ENCODE peak calls at places on chromosomes 2 and 18, in six cellular contexts. P is H9, K is mucosa of descending colon, S is K562, U is psoas muscle, V is GF-D8. I is an unnamed sample.

GRCh38 chr2:212900715-212901114 is 250.7 kb downstream of the IKZF2 start:
- DNase-seq in U (no peak), K (no peak), S (no peak), V (no peak), P (no peak), I (no peak)

GRCh38 chr2:4454907-4455306 is 751.5 kb downstream of the DCDC2C start:
- DNase-seq in S (no peak), V (no peak), P (no peak), U (no peak), K (no peak), I (no peak)

GRCh38 chr2:74735544-74735943 is 81.5 kb downstream of the SEMA4F start:
- DNase-seq in U (no peak), V (no peak), K (no peak), P (peak; percentile 47), S (no peak), I (no peak)

GRCh38 chr2:15243762-15244161 is 317.4 kb downstream of the NBAS start:
- DNase-seq in K (no peak), P (no peak), U (no peak), S (peak; percentile 27), V (no peak), I (no peak)

GRCh38 chr18:13267517-13267916 is 49.0 kb downstream of the LDLRAD4 start:
- DNase-seq in P (peak; percentile 17), U (no peak), V (no peak), S (no peak), K (no peak), I (peak; percentile 40)

GRCh38 chr2:60926751-60927568 is 45.6 kb downstream of the REL start:
- DNase-seq in K (peak; percentile 11), P (no peak), V (peak; percentile 81), S (no peak), U (no peak), I (no peak)

GRCh38 chr2:217459675-217460405 is 543.0 kb downstream of the TNS1 start:
- DNase-seq in P (no peak), U (no peak), K (no peak), S (no peak), V (no peak), I (no peak)

GRCh38 chr2:156437272-156437671 is 1.1 kb downstream of the GPD2 start:
- DNase-seq in K (peak; percentile 35), U (peak; percentile 38), V (peak; percentile 72), P (no peak), S (peak; percentile 21), I (no peak)

GRCh38 chr2:160516547-160517365 is 23.1 kb upstream of the RBMS1 start:
- DNase-seq in U (no peak), S (no peak), P (no peak), V (no peak), K (no peak), I (no peak)

GRCh38 chr2:16538691-16539090 is 126.9 kb downstream of the CYRIA start:
- DNase-seq in U (no peak), S (no peak), K (no peak), P (no peak), V (no peak), I (no peak)

GRCh38 chr2:170425291-170425751 is 247.4 kb downstream of the MYO3B start:
- DNase-seq in S (no peak), U (no peak), K (peak; percentile 59), V (no peak), P (no peak), I (no peak)